ENCODE peak calls at places on chromosome 17, in six cellular contexts. One of them, this sample, is unnamed.

GRCh38 chr17:7327501-7327900 is 1.6 kb downstream of the NEURL4 start:
- DNase-seq in spleen: no peak
- DNase-seq in esophagus muscularis mucosa: no peak
- DNase-seq in Peyer's patch: no peak
- DNase-seq in IMR-90: no peak
- DNase-seq in A549: no peak
- DNase-seq in this sample: no peak

GRCh38 chr17:2406903-2407790 is 6.3 kb upstream of the MNT start:
- DNase-seq in spleen: no peak
- DNase-seq in A549: peak; percentile 89
- DNase-seq in esophagus muscularis mucosa: no peak
- DNase-seq in IMR-90: peak; percentile 92
- DNase-seq in Peyer's patch: peak; percentile 94
- DNase-seq in this sample: peak; percentile 81

GRCh38 chr17:75602644-75603043 is 15.0 kb downstream of the MYO15B start:
- DNase-seq in spleen: no peak
- DNase-seq in esophagus muscularis mucosa: no peak
- DNase-seq in Peyer's patch: no peak
- DNase-seq in A549: no peak
- DNase-seq in IMR-90: no peak
- DNase-seq in this sample: peak; percentile 15

GRCh38 chr17:36069131-36069530 is 5.1 kb downstream of the CCL18 start:
- DNase-seq in IMR-90: no peak
- DNase-seq in esophagus muscularis mucosa: no peak
- DNase-seq in A549: no peak
- DNase-seq in spleen: no peak
- DNase-seq in Peyer's patch: no peak
- DNase-seq in this sample: no peak

GRCh38 chr17:4931974-4932373 is at the start of gene GP1BA:
- DNase-seq in A549: no peak
- DNase-seq in esophagus muscularis mucosa: no peak
- DNase-seq in Peyer's patch: no peak
- DNase-seq in IMR-90: no peak
- DNase-seq in spleen: no peak
- DNase-seq in this sample: no peak

GRCh38 chr17:74768763-74769114 is 7.4 kb downstream of the NAT9 start:
- DNase-seq in IMR-90: no peak
- DNase-seq in esophagus muscularis mucosa: no peak
- DNase-seq in A549: no peak
- DNase-seq in spleen: no peak
- DNase-seq in Peyer's patch: no peak
- DNase-seq in this sample: no peak

GRCh38 chr17:17533901-17534441 is 37.8 kb upstream of the RASD1 start:
- DNase-seq in IMR-90: no peak
- DNase-seq in spleen: no peak
- DNase-seq in esophagus muscularis mucosa: no peak
- DNase-seq in A549: peak; percentile 85
- DNase-seq in Peyer's patch: no peak
- DNase-seq in this sample: no peak

GRCh38 chr17:73593249-73593965 is 50.8 kb downstream of the SDK2 start:
- DNase-seq in spleen: no peak
- DNase-seq in Peyer's patch: no peak
- DNase-seq in esophagus muscularis mucosa: no peak
- DNase-seq in IMR-90: no peak
- DNase-seq in A549: no peak
- DNase-seq in this sample: no peak

GRCh38 chr17:44221862-44222111 is 2.3 kb upstream of the UBTF start:
- DNase-seq in esophagus muscularis mucosa: peak; percentile 93
- DNase-seq in IMR-90: no peak
- DNase-seq in Peyer's patch: no peak
- DNase-seq in spleen: no peak
- DNase-seq in A549: no peak
- DNase-seq in this sample: no peak

GRCh38 chr17:21288581-21289017 is 4.1 kb downstream of the MAP2K3 start:
- DNase-seq in esophagus muscularis mucosa: no peak
- DNase-seq in Peyer's patch: no peak
- DNase-seq in IMR-90: no peak
- DNase-seq in A549: no peak
- DNase-seq in spleen: no peak
- DNase-seq in this sample: no peak

GRCh38 chr17:78133971-78134898 is 3.7 kb downstream of the TMC8 start:
- DNase-seq in esophagus muscularis mucosa: no peak
- DNase-seq in Peyer's patch: peak; percentile 93
- DNase-seq in A549: peak; percentile 80
- DNase-seq in IMR-90: peak; percentile 12
- DNase-seq in spleen: peak; percentile 95
- DNase-seq in this sample: no peak

GRCh38 chr17:42536372-42537155 is 523 bp downstream of the NAGLU start:
- DNase-seq in IMR-90: peak; percentile 78
- DNase-seq in esophagus muscularis mucosa: peak; percentile 97
- DNase-seq in A549: peak; percentile 81
- DNase-seq in spleen: peak; percentile 96
- DNase-seq in Peyer's patch: peak; percentile 93
- DNase-seq in this sample: peak; percentile 94

GRCh38 chr17:41772218-41772585 is 14.3 kb downstream of the JUP start:
- DNase-seq in IMR-90: no peak
- DNase-seq in spleen: no peak
- DNase-seq in esophagus muscularis mucosa: no peak
- DNase-seq in Peyer's patch: peak; percentile 85
- DNase-seq in A549: no peak
- DNase-seq in this sample: no peak

GRCh38 chr17:55722742-55723487 is at the start of gene TMEM100:
- DNase-seq in IMR-90: peak; percentile 78
- DNase-seq in spleen: no peak
- DNase-seq in A549: no peak
- DNase-seq in Peyer's patch: no peak
- DNase-seq in esophagus muscularis mucosa: no peak
- DNase-seq in this sample: no peak

GRCh38 chr17:68981288-68981687 is 26.1 kb upstream of the ABCA8 start:
- DNase-seq in Peyer's patch: no peak
- DNase-seq in A549: no peak
- DNase-seq in IMR-90: peak; percentile 36
- DNase-seq in esophagus muscularis mucosa: no peak
- DNase-seq in spleen: no peak
- DNase-seq in this sample: peak; percentile 68

GRCh38 chr17:76088041-76088867 is 9.3 kb downstream of the ZACN start:
- DNase-seq in A549: no peak
- DNase-seq in Peyer's patch: no peak
- DNase-seq in spleen: no peak
- DNase-seq in IMR-90: no peak
- DNase-seq in esophagus muscularis mucosa: no peak
- DNase-seq in this sample: no peak

GRCh38 chr17:2427910-2428309 is 27.1 kb upstream of the MNT start:
- DNase-seq in Peyer's patch: no peak
- DNase-seq in spleen: no peak
- DNase-seq in A549: no peak
- DNase-seq in esophagus muscularis mucosa: no peak
- DNase-seq in IMR-90: no peak
- DNase-seq in this sample: no peak

GRCh38 chr17:8131844-8132441 is 8.0 kb upstream of the HES7 start:
- DNase-seq in Peyer's patch: no peak
- DNase-seq in A549: no peak
- DNase-seq in spleen: no peak
- DNase-seq in esophagus muscularis mucosa: no peak
- DNase-seq in IMR-90: no peak
- DNase-seq in this sample: no peak

GRCh38 chr17:61396586-61397085 is 3.0 kb upstream of the TBX2 start:
- DNase-seq in esophagus muscularis mucosa: no peak
- DNase-seq in Peyer's patch: no peak
- DNase-seq in spleen: no peak
- DNase-seq in IMR-90: peak; percentile 35
- DNase-seq in A549: no peak
- DNase-seq in this sample: no peak

GRCh38 chr17:45906237-45906636 is 11.9 kb downstream of the MAPT start:
- DNase-seq in A549: no peak
- DNase-seq in Peyer's patch: no peak
- DNase-seq in IMR-90: no peak
- DNase-seq in esophagus muscularis mucosa: no peak
- DNase-seq in spleen: no peak
- DNase-seq in this sample: no peak

GRCh38 chr17:65553009-65553645 is 8.3 kb downstream of the AXIN2 start:
- DNase-seq in spleen: peak; percentile 6
- DNase-seq in A549: no peak
- DNase-seq in Peyer's patch: no peak
- DNase-seq in esophagus muscularis mucosa: no peak
- DNase-seq in IMR-90: peak; percentile 74
- DNase-seq in this sample: no peak

GRCh38 chr17:3472137-3472536 is 518 bp upstream of the SPATA22 start:
- DNase-seq in Peyer's patch: no peak
- DNase-seq in IMR-90: no peak
- DNase-seq in A549: no peak
- DNase-seq in esophagus muscularis mucosa: no peak
- DNase-seq in spleen: no peak
- DNase-seq in this sample: no peak

GRCh38 chr17:79777166-79777843 is 643 bp upstream of the CBX2 start:
- DNase-seq in IMR-90: peak; percentile 32
- DNase-seq in A549: peak; percentile 73
- DNase-seq in esophagus muscularis mucosa: no peak
- DNase-seq in Peyer's patch: no peak
- DNase-seq in spleen: peak; percentile 88
- DNase-seq in this sample: peak; percentile 81

GRCh38 chr17:57987582-57988300 is at the start of gene VEZF1:
- DNase-seq in spleen: peak; percentile 96
- DNase-seq in A549: peak; percentile 85
- DNase-seq in Peyer's patch: peak; percentile 88
- DNase-seq in IMR-90: peak; percentile 44
- DNase-seq in esophagus muscularis mucosa: peak; percentile 95
- DNase-seq in this sample: peak; percentile 87

GRCh38 chr17:66661411-66661843 is 173.5 kb upstream of the CACNG5 start:
- DNase-seq in Peyer's patch: no peak
- DNase-seq in IMR-90: peak; percentile 56
- DNase-seq in spleen: no peak
- DNase-seq in A549: peak; percentile 77
- DNase-seq in esophagus muscularis mucosa: no peak
- DNase-seq in this sample: peak; percentile 37

GRCh38 chr17:7943291-7943690 is 11.3 kb downstream of the CNTROB start:
- DNase-seq in A549: no peak
- DNase-seq in esophagus muscularis mucosa: no peak
- DNase-seq in IMR-90: no peak
- DNase-seq in Peyer's patch: no peak
- DNase-seq in spleen: no peak
- DNase-seq in this sample: no peak

GRCh38 chr17:17200831-17201230 is 5.3 kb downstream of the PLD6 start:
- DNase-seq in spleen: no peak
- DNase-seq in A549: no peak
- DNase-seq in IMR-90: peak; percentile 58
- DNase-seq in Peyer's patch: no peak
- DNase-seq in esophagus muscularis mucosa: no peak
- DNase-seq in this sample: no peak

DNA sequence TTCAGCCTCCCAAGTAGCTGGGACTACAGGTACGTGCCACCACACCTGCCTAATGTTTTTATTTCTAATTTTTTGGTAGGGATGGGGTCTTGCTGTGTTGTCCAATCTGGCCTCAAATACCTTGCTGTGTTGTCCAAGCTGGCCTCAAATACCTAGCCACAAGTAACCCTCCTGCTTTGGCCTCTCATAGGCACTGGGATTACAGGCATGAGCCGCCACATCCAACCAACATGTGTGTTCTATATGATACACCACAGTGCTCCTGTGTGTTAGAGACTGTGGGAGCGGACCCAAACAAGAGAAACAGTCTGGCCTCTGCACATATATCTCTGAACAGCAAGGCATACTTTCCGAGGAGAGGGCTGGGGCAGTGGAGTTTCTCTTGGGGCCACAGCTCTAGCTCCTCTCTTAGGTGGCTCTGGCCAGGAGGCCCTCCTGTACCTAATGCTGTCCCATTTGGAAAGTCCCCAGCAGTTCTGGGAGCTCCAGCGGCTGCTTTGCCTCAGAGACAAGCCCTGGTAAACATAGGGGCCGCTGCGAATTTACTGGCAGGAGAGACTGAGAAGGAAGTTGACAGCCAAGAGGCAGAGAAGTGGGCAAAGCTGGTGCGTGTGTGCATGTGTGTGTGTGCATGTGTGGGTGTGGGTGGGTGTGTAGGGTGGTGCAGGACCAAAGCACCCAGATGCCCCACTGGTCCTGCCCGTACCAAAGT is 95.0 kb downstream of the RAB11FIP4 start:
- DNase-seq in spleen: peak; percentile 83
- DNase-seq in IMR-90: no peak
- DNase-seq in Peyer's patch: no peak
- DNase-seq in A549: no peak
- DNase-seq in esophagus muscularis mucosa: no peak
- DNase-seq in this sample: no peak
- H3K27ac ChIP-seq in spleen: no peak overlapping the region
- H3K27ac ChIP-seq in IMR-90: no peak overlapping the region
- H3K27ac ChIP-seq in Peyer's patch: peak overlapping the region; percentile 77
- H3K27ac ChIP-seq in A549: no peak overlapping the region
- H3K27ac ChIP-seq in esophagus muscularis mucosa: no peak overlapping the region
- H3K27ac ChIP-seq in this sample: peak overlapping the region; percentile 37

DNA sequence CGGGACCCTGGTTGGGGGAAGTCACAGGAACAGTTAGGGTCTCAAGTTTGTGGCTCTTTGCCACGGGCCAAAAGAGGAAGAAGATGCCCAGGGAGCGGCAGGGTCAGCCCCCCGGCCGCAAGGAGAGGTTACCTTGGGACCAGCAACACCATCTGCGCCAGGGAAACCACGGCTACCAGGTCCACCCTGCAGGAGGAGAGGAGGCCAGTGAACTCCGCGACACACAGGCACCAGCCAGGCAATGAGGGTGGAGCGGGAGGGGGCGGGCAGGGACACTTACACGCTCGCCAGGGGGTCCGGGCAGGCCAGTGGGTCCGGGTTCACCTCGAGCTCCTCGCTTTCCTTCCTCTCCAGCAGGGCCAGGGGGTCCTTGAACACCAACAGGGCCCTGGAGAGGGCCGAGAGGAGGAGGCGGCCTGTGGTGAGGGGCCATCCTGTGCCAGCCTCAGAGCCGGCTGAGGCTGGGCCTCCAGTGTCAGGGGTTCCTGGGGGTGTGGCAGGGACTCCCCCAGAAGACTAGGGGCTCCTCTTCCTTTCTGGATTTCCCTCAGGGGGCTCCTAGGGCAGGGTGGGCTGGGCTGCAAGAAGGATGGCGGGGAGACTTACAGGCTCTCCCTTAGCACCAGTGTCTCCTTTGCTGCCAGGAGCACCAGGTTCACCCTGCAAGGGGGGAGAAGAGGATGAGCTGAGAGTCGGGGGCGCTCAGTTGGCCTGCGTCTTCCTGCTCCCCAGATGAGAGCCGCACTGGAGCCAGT is 6.8 kb downstream of the COL1A1 start:
- DNase-seq in spleen: no peak
- DNase-seq in A549: no peak
- DNase-seq in esophagus muscularis mucosa: no peak
- DNase-seq in Peyer's patch: no peak
- DNase-seq in IMR-90: no peak
- DNase-seq in this sample: peak; percentile 48
- H3K4me3 ChIP-seq in spleen: no peak overlapping the region
- H3K4me3 ChIP-seq in A549: no peak overlapping the region
- H3K4me3 ChIP-seq in esophagus muscularis mucosa: no peak overlapping the region
- H3K4me3 ChIP-seq in Peyer's patch: no peak overlapping the region
- H3K4me3 ChIP-seq in IMR-90: no peak overlapping the region
- H3K4me3 ChIP-seq in this sample: no peak overlapping the region

GRCh38 chr17:81517339-81518112 is 4.9 kb upstream of the ACTG1 start:
- DNase-seq in Peyer's patch: peak; percentile 85
- DNase-seq in IMR-90: no peak
- DNase-seq in esophagus muscularis mucosa: no peak
- DNase-seq in spleen: peak; percentile 90
- DNase-seq in A549: no peak
- DNase-seq in this sample: no peak
- TF ChIP-seq POLR2A in Peyer's patch: no peak
- TF ChIP-seq POLR2A in IMR-90: no peak
- TF ChIP-seq POLR2A in esophagus muscularis mucosa: no peak
- TF ChIP-seq POLR2A in spleen: no peak
- TF ChIP-seq POLR2A in A549: no peak
- TF ChIP-seq POLR2A in this sample: no peak

GRCh38 chr17:27892542-27892865 is 661 bp downstream of the LYRM9 start:
- DNase-seq in IMR-90: no peak
- DNase-seq in esophagus muscularis mucosa: no peak
- DNase-seq in Peyer's patch: no peak
- DNase-seq in spleen: no peak
- DNase-seq in A549: no peak
- DNase-seq in this sample: no peak
- H3K27ac ChIP-seq in IMR-90: peak overlapping the region; percentile 72
- H3K27ac ChIP-seq in esophagus muscularis mucosa: peak overlapping the region; percentile 84
- H3K27ac ChIP-seq in Peyer's patch: peak overlapping the region; percentile 84
- H3K27ac ChIP-seq in spleen: peak overlapping the region; percentile 80
- H3K27ac ChIP-seq in A549: peak overlapping the region; percentile 94
- H3K27ac ChIP-seq in this sample: peak overlapping the region; percentile 89

This sample was measured in heart left ventricle.